ENCODE peak calls at places on chromosomes 13 and 19, in six cellular contexts. W is fibroblast of lung, J is endothelial cell, G is AG09309, Q is progenitor cell of endocrine pancreas, Y is body of pancreas. Z is an unnamed sample.

GRCh38 chr19:28504139-28504538 is 708.8 kb downstream of the UQCRFS1 start:
- DNase-seq in W (peak), J (no peak), G (no peak), Q (no peak), Y (peak), Z (no peak)

GRCh38 chr13:40974460-40975407 is 44.4 kb downstream of the ELF1 start:
- DNase-seq in W (peak), J (peak), G (peak), Q (no peak), Y (peak), Z (no peak)

GRCh38 chr19:48613024-48613851 is 1.6 kb downstream of the FAM83E start:
- DNase-seq in W (no peak), J (no peak), G (no peak), Q (no peak), Y (no peak), Z (no peak)

GRCh38 chr13:78326608-78327007 is 276.7 kb downstream of the POU4F1 start:
- DNase-seq in W (peak), J (no peak), G (no peak), Q (no peak), Y (no peak), Z (no peak)

GRCh38 chr19:1422943-1423342 is 15.3 kb upstream of the RPS15 start:
- DNase-seq in W (no peak), J (no peak), G (no peak), Q (no peak), Y (no peak), Z (no peak)

GRCh38 chr13:97851269-97851668 is 102.2 kb upstream of the IPO5 start:
- DNase-seq in W (no peak), J (no peak), G (no peak), Q (no peak), Y (no peak), Z (no peak)

GRCh38 chr13:41651413-41652068 is 194.2 kb downstream of the RGCC start:
- DNase-seq in W (no peak), J (no peak), G (no peak), Q (no peak), Y (no peak), Z (no peak)

GRCh38 chr13:50589139-50589538 is 254.4 kb downstream of the DLEU7 start:
- DNase-seq in W (peak), J (no peak), G (peak), Q (no peak), Y (no peak), Z (peak)

GRCh38 chr13:32142956-32143375 is 111.4 kb downstream of the FRY start:
- DNase-seq in W (peak), J (peak), G (peak), Q (no peak), Y (no peak), Z (no peak)

GRCh38 chr13:92745233-92745632 is 481.4 kb upstream of the GPC6 start:
- DNase-seq in W (peak), J (no peak), G (no peak), Q (no peak), Y (no peak), Z (no peak)

GRCh38 chr13:32164622-32165268 is 133.2 kb downstream of the FRY start:
- DNase-seq in W (peak), J (peak), G (no peak), Q (peak), Y (peak), Z (peak)

GRCh38 chr13:82681535-82681934 is 1200.7 kb downstream of the SLITRK1 start:
- DNase-seq in W (no peak), J (no peak), G (no peak), Q (no peak), Y (no peak), Z (no peak)

GRCh38 chr13:28467886-28468519 is 26.9 kb downstream of the FLT1 start:
- DNase-seq in W (no peak), J (no peak), G (no peak), Q (no peak), Y (peak), Z (peak)

GRCh38 chr19:5292453-5292842 is 48.2 kb downstream of the PTPRS start:
- DNase-seq in W (no peak), J (no peak), G (no peak), Q (no peak), Y (no peak), Z (no peak)

GRCh38 chr19:32720216-32720935 is 809 bp downstream of the TDRD12 start:
- DNase-seq in W (no peak), J (no peak), G (no peak), Q (no peak), Y (no peak), Z (no peak)

GRCh38 chr13:44136693-44137268 is 236.8 kb upstream of the SERP2 start:
- DNase-seq in W (peak), J (no peak), G (no peak), Q (no peak), Y (no peak), Z (no peak)

DNA sequence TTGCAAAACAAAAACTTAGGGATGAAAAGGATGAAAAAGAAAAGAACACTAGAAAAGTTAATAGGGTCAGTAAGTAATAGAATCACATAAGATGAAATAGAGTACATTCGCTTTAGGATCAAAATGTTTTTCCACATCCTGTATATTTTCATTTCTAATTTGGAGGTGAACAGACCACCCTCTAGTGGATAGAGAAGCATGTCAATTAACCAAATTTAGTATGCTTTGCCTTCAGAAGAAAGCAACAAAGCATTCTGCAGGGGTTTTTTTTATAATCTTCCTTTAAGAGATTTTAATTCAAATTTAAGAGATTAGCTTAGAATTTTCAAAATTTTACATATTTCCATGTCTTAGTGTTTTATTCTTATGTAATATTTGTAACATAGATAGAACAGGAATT is 610.9 kb upstream of the SGCG start:
- DNase-seq in W (no peak), J (no peak), G (no peak), Q (no peak), Y (no peak), Z (no peak)
- TF ChIP-seq CTCF in W (no peak), J (no peak), G (no peak), Q (peak), Y (no peak), Z (no peak)

GRCh38 chr13:27171244-27171829 is at the start of gene USP12:
- DNase-seq in W (peak), J (no peak), G (no peak), Q (peak), Y (peak), Z (peak)

GRCh38 chr13:27172495-27172842 is 858 bp upstream of the USP12 start:
- DNase-seq in W (peak), J (no peak), G (no peak), Q (no peak), Y (peak), Z (no peak)

GRCh38 chr13:27170521-27171243 is 929 bp downstream of the USP12 start:
- DNase-seq in W (no peak), J (peak), G (no peak), Q (peak), Y (peak), Z (peak)

GRCh38 chr13:27170221-27170520 is 1.4 kb downstream of the USP12 start:
- DNase-seq in W (peak), J (no peak), G (no peak), Q (no peak), Y (no peak), Z (peak)

GRCh38 chr13:27171830-27172494 is 351 bp upstream of the USP12 start:
- DNase-seq in W (peak), J (peak), G (peak), Q (peak), Y (peak), Z (peak)
- TF ChIP-seq CTCF in W (no peak), J (no peak), G (no peak), Q (peak), Y (no peak), Z (no peak)

GRCh38 chr19:7918615-7919421 is 1.3 kb upstream of the SNAPC2 start:
- DNase-seq in W (no peak), J (no peak), G (no peak), Q (no peak), Y (no peak), Z (no peak)

GRCh38 chr19:7921302-7921954 is 1.3 kb downstream of the SNAPC2 start:
- DNase-seq in W (no peak), J (no peak), G (no peak), Q (no peak), Y (no peak), Z (no peak)

GRCh38 chr19:7921955-7922840 is 2.1 kb downstream of the SNAPC2 start:
- DNase-seq in W (no peak), J (no peak), G (no peak), Q (no peak), Y (no peak), Z (no peak)

GRCh38 chr19:7920520-7921301 is 573 bp downstream of the SNAPC2 start:
- DNase-seq in W (peak), J (peak), G (peak), Q (peak), Y (peak), Z (peak)

DNA sequence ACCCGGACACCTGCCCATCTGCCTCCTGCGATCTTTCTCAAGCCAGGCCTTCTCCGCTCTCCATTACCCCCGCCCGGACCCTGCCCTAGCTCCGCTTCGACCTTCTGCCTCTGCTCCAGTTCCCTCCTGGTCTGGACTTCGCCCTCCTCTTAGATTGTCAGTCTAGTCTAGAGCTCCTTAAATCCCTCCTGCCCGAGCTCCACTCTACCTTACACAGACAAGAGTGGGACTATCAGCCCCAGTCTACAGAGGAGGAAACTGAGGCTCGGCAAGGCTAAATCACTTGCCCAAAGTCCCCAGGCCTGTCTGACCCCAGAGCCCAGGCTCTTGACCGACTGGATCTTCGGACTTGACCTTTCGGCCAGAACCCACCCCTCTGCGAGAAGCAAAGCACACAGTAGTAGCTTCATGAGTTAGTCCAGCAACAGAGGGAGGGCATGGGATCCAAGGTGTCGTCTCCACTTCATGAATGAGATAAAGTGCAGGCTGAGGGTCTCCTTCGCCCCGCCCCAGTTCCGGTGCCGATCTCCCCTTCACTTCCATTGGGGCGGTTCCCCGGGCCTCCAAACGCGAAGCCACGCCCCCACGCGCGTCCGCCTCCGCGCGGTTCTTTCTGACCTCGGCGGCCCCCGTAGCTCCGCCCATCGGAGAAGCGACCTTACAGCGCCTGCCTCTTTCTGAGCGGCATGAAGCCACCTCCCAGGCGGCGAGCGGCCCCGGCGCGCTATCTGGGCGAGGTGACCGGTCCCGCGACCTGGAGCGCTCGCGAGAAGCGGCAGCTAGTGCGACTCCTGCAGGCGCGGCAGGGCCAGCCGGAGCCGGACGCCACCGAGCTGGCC is at the start of gene SNAPC2:
- DNase-seq in W (peak), J (peak), G (peak), Q (peak), Y (peak), Z (peak)
- TF ChIP-seq CTCF in W (no peak), J (no peak), G (no peak), Q (no peak), Y (no peak), Z (no peak)

GRCh38 chr19:38359242-38360021 is 14.9 kb upstream of the PSMD8 start:
- DNase-seq in W (no peak), J (no peak), G (no peak), Q (no peak), Y (no peak), Z (no peak)

GRCh38 chr19:38360839-38361631 is 13.3 kb upstream of the PSMD8 start:
- DNase-seq in W (no peak), J (no peak), G (no peak), Q (no peak), Y (no peak), Z (no peak)

GRCh38 chr19:38362076-38362945 is 12.1 kb upstream of the PSMD8 start:
- DNase-seq in W (peak), J (peak), G (no peak), Q (peak), Y (peak), Z (peak)

GRCh38 chr19:38360351-38360750 is 14.0 kb upstream of the PSMD8 start:
- DNase-seq in W (no peak), J (no peak), G (no peak), Q (no peak), Y (no peak), Z (no peak)

GRCh38 chr19:38361633-38362075 is 12.7 kb upstream of the PSMD8 start:
- DNase-seq in W (peak), J (peak), G (no peak), Q (peak), Y (peak), Z (peak)
- TF ChIP-seq CTCF in W (no peak), J (no peak), G (peak), Q (peak), Y (peak), Z (no peak)

GRCh38 chr19:36378625-36379509 is at the start of gene ZFP14:
- DNase-seq in W (peak), J (peak), G (peak), Q (peak), Y (peak), Z (peak)
- TF ChIP-seq CTCF in W (no peak), J (no peak), G (peak), Q (no peak), Y (no peak), Z (no peak)

Z was measured in GM13976.